ENCODE peak calls at places on chromosome 9, in four cellular contexts. P is heart left ventricle, S is Peyer's patch, O is adrenal gland. M is an unnamed sample.

GRCh38 chr9:114223564-114224246 is 68.4 kb downstream of the COL27A1 start:
- DNase-seq in O (no peak), S (no peak), P (no peak), M (no peak)

GRCh38 chr9:129270903-129271431 is 92.9 kb upstream of the IER5L start:
- DNase-seq in S (peak; percentile 27), O (no peak), P (no peak), M (no peak)

GRCh38 chr9:131116281-131117101 is 8.9 kb upstream of the NUP214 start:
- DNase-seq in O (peak; percentile 20), S (no peak), P (peak; percentile 59), M (no peak)

GRCh38 chr9:94919376-94920098 is 193.0 kb downstream of the AOPEP start:
- DNase-seq in P (peak; percentile 45), S (no peak), O (no peak), M (no peak)

GRCh38 chr9:133930046-133931015 is 61.8 kb downstream of the VAV2 start:
- DNase-seq in P (no peak), O (no peak), S (no peak), M (no peak)

GRCh38 chr9:137165250-137165836 is 4.5 kb downstream of the LRRC26 start:
- DNase-seq in P (no peak), S (no peak), O (no peak), M (no peak)

GRCh38 chr9:12817702-12818101 is 42.9 kb downstream of the LURAP1L start:
- DNase-seq in P (no peak), S (peak; percentile 88), O (no peak), M (peak; percentile 75)

GRCh38 chr9:100099722-100100042 is 639 bp downstream of the INVS start:
- DNase-seq in O (peak; percentile 32), P (peak; percentile 8), S (no peak), M (no peak)

GRCh38 chr9:115115117-115115880 is 2.7 kb downstream of the TNC start:
- DNase-seq in O (no peak), P (no peak), S (no peak), M (no peak)

GRCh38 chr9:36093384-36093783 is 43.1 kb upstream of the GLIPR2 start:
- DNase-seq in P (no peak), O (no peak), S (no peak), M (no peak)

GRCh38 chr9:37295796-37296195 is 126.7 kb upstream of the GRHPR start:
- DNase-seq in P (no peak), O (no peak), S (no peak), M (no peak)

GRCh38 chr9:115672477-115673316 is 480.9 kb upstream of the PAPPA start:
- DNase-seq in S (no peak), O (no peak), P (peak; percentile 9), M (no peak)

GRCh38 chr9:37529111-37529510 is 43.4 kb downstream of the POLR1E start:
- DNase-seq in P (no peak), O (no peak), S (no peak), M (no peak)

GRCh38 chr9:101029300-101030021 is 934 bp downstream of the PLPPR1 start:
- DNase-seq in O (no peak), S (no peak), P (no peak), M (no peak)

GRCh38 chr9:1514241-1514640 is 464.1 kb downstream of the DMRT2 start:
- DNase-seq in O (no peak), S (no peak), P (no peak), M (no peak)

GRCh38 chr9:129981180-129981907 is 61.6 kb downstream of the FNBP1 start:
- DNase-seq in O (peak; percentile 78), P (peak; percentile 40), S (no peak), M (no peak)

GRCh38 chr9:123074627-123075026 is 41.2 kb downstream of the GPR21 start:
- DNase-seq in S (no peak), O (no peak), P (no peak), M (no peak)

GRCh38 chr9:129988607-129989361 is 54.2 kb downstream of the FNBP1 start:
- DNase-seq in S (no peak), O (no peak), P (no peak), M (no peak)

GRCh38 chr9:72753261-72753893 is 199.5 kb downstream of the ALDH1A1 start:
- DNase-seq in P (no peak), O (no peak), S (peak; percentile 45), M (no peak)

GRCh38 chr9:124456341-124457078 is 6.3 kb downstream of the ADGRD2 start:
- DNase-seq in O (no peak), S (peak; percentile 26), P (no peak), M (peak; percentile 32)

DNA sequence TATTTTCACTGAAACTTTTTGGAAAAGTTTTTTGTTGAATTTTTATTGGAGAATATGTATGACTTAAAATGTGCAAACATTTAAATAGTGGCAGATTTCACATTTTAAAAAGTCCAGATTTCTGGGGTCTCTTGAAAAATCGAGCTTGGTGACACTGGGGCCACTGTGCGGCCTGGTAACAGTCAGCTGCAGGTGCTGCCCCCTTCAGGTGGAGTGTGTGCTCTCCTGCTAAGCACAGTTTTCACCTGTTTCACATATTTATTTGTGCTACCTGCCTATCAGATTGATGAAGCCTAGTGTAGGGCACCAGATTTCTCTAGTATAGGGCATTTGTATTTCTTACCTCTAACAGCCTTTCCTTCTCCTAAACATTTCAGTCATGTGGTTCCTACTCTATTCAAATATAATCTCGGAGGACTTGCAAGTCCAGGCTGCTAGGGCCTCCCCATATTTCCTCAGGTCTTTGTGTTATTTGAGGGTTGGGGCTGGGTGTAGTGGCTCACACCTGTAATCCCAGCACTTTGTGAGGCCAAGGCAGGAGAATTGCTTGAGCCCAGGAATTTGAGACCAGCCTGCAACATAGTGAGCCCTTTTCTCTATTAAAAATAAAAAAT is 95.8 kb upstream of the KLF9 start:
- DNase-seq in O (peak; percentile 36), S (peak; percentile 62), P (peak; percentile 35), M (peak; percentile 32)
- TF ChIP-seq CTCF in O (peak; percentile 42), S (peak; percentile 40), P (peak; percentile 66), M (peak; percentile 31)

DNA sequence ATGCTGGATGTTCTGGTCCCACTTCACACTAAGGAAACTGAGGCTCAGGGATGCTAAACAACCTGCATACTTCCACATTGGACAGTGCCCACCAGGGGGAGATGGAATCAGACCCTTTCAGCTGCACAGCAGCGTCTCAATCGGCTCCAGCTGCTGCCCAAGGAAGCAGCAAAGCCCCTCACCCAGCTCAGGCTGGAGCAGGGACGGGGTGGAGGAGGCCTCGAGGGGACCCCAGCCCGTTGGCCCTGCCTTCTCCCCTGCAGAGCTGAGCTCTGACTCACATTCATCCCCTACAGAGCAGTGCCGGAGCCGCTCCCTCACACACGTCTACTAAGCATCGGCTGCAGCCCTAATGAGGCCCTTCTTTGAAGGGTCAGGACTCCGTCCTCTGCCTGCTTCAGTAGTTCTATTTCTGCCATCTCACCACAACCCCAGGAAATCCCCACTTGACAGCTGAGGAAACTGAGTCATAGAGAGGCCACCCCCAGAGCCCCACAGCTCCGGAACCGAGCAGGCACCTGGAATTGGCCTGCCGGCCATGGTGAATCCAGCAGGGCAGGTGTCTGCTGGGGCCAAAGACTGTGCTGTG is 21.5 kb upstream of the SUSD3 start:
- DNase-seq in P (no peak), O (no peak), S (no peak), M (no peak)
- TF ChIP-seq CTCF in P (no peak), O (no peak), S (no peak), M (no peak)

DNA sequence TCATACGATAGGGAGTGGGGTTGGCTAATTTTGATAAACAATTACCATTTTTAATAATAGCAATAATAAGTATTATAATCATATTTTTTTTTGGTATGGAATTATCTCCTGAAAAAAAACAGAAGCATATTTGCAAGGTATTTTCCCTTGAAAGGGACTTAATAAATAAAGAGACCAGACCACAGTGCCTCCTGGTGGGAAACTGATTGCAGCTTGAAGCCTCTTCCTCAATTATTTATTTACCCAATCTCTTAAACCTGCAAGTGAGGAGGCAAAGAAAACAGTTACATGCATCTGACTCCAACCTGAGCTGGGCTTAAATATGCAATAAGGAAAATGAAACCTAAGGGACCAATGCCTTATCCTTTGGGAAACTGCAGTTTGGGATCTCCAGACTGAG is 388.1 kb upstream of the ACO1 start:
- DNase-seq in S (no peak), P (no peak), O (no peak), M (no peak)
- TF ChIP-seq CTCF in S (no peak), P (no peak), O (no peak), M (no peak)

GRCh38 chr9:34896112-34896511 is 62.0 kb upstream of the PHF24 start:
- DNase-seq in P (no peak), O (no peak), S (no peak), M (no peak)
- TF ChIP-seq CTCF in P (no peak), O (no peak), S (no peak), M (no peak)

GRCh38 chr9:87334366-87334765 is 163.3 kb upstream of the DAPK1 start:
- DNase-seq in O (no peak), P (no peak), S (no peak), M (no peak)
- TF ChIP-seq CTCF in O (no peak), P (no peak), S (no peak), M (no peak)

GRCh38 chr9:6686396-6686795 is 40.9 kb upstream of the GLDC start:
- DNase-seq in O (peak; percentile 48), P (no peak), S (no peak), M (no peak)
- TF ChIP-seq CTCF in O (peak; percentile 30), P (peak; percentile 7), S (peak; percentile 10), M (no peak)